ENCODE peak calls at places on chromosomes 5 and 9, in nine cellular contexts. D is NCI-H1417; K is CD8-positive, alpha-beta T cell; Q is stimulated activated CD4-positive, alpha-beta T cell treated with anti-CD3 and anti-CD28 coated beads, Interleukin-2, amount 100 ng/mL, for 48 hours; L is posterior cingulate gyrus; Z is left lobe of liver; H is AG20443; E is thoracic aorta; J is germinal center. C is an unnamed sample.

GRCh38 chr9:13266172-13266571 is 13.3 kb downstream of the MPDZ start:
- DNase-seq in L (no peak), H (peak), D (no peak), E (no peak), J (no peak), Q (no peak), K (no peak), Z (no peak), C (no peak)

GRCh38 chr9:133997584-133997983 is 5.5 kb upstream of the VAV2 start:
- DNase-seq in K (no peak), D (no peak), Q (no peak), E (no peak), H (no peak), J (no peak), Z (no peak), L (no peak), C (no peak)

GRCh38 chr9:106921341-106921899 is 58.5 kb downstream of the ZNF462 start:
- DNase-seq in H (peak), D (peak), J (no peak), K (no peak), Z (no peak), L (peak), Q (no peak), E (no peak), C (no peak)

GRCh38 chr9:113537227-113537810 is 73.8 kb downstream of the RGS3 start:
- DNase-seq in J (no peak), K (no peak), Q (no peak), L (peak), D (no peak), Z (no peak), H (no peak), E (no peak), C (no peak)

GRCh38 chr5:154302181-154302580 is 111.6 kb downstream of the GALNT10 start:
- DNase-seq in J (no peak), D (no peak), E (no peak), Z (peak), L (peak), K (no peak), Q (no peak), H (no peak), C (no peak)

GRCh38 chr5:112210430-112211005 is 208.6 kb downstream of the EPB41L4A start:
- DNase-seq in D (peak), K (no peak), L (peak), Z (no peak), J (no peak), E (peak), Q (no peak), H (peak), C (no peak)

GRCh38 chr5:181221792-181222629 is 1.1 kb upstream of the TRIM41 start:
- DNase-seq in J (peak), E (peak), D (no peak), H (peak), Z (peak), L (peak), K (peak), Q (peak), C (peak)

GRCh38 chr9:95087659-95088242 is 229.8 kb downstream of the FANCC start:
- DNase-seq in J (no peak), Z (no peak), E (no peak), D (no peak), K (no peak), Q (no peak), H (no peak), L (peak), C (no peak)

GRCh38 chr9:78386746-78387145 is 89.8 kb downstream of the PSAT1 start:
- DNase-seq in H (no peak), Z (no peak), J (no peak), E (no peak), K (no peak), Q (no peak), D (no peak), L (no peak), C (no peak)

GRCh38 chr5:134917070-134917831 is 12.3 kb downstream of the PCBD2 start:
- DNase-seq in L (no peak), D (peak), K (no peak), H (no peak), J (peak), E (no peak), Q (no peak), Z (no peak), C (no peak)

GRCh38 chr5:151617841-151618710 is 26.9 kb upstream of the FAT2 start:
- DNase-seq in J (no peak), L (no peak), D (no peak), K (no peak), Q (no peak), Z (no peak), H (no peak), E (no peak), C (no peak)

GRCh38 chr5:168987540-168988300 is 313.2 kb downstream of the SLIT3 start:
- DNase-seq in Z (peak), L (peak), H (peak), K (peak), J (peak), D (peak), E (peak), Q (peak), C (peak)

GRCh38 chr5:113487779-113488644 is at the start of gene MCC:
- DNase-seq in Q (peak), H (peak), J (peak), K (peak), Z (no peak), E (no peak), D (peak), L (peak), C (peak)

GRCh38 chr9:76916231-76916630 is 10.3 kb upstream of the PRUNE2 start:
- DNase-seq in D (peak), L (no peak), Z (no peak), Q (no peak), H (no peak), J (no peak), E (no peak), K (no peak), C (no peak)

GRCh38 chr5:181160144-181160754 is 12.9 kb downstream of the OR2V2 start:
- DNase-seq in L (peak), H (peak), Z (no peak), K (peak), J (peak), E (no peak), D (peak), Q (peak), C (peak)

GRCh38 chr5:140148508-140148907 is 22.8 kb downstream of the IGIP start:
- DNase-seq in D (no peak), K (peak), J (no peak), H (peak), L (no peak), E (no peak), Z (peak), Q (no peak), C (no peak)

GRCh38 chr9:3497406-3497805 is 28.4 kb downstream of the RFX3 start:
- DNase-seq in J (no peak), Q (no peak), K (no peak), Z (no peak), H (peak), E (no peak), D (no peak), L (no peak), C (no peak)

GRCh38 chr5:146426853-146427618 is 20.1 kb upstream of the TCERG1 start:
- DNase-seq in Q (no peak), D (peak), Z (no peak), H (peak), K (no peak), L (no peak), E (no peak), J (peak), C (peak)

GRCh38 chr5:179866241-179867078 is 7.8 kb upstream of the MRNIP start:
- DNase-seq in E (no peak), H (peak), J (peak), Z (no peak), Q (peak), L (no peak), D (peak), K (no peak), C (no peak)

GRCh38 chr5:173882632-173883031 is 5.5 kb upstream of the CPEB4 start:
- DNase-seq in H (no peak), D (no peak), L (no peak), Z (no peak), Q (no peak), K (no peak), E (no peak), J (no peak), C (no peak)

GRCh38 chr9:98227883-98228282 is 27.6 kb downstream of the TBC1D2 start:
- DNase-seq in E (no peak), H (no peak), D (no peak), Z (peak), K (no peak), L (no peak), J (no peak), Q (no peak), C (no peak)

GRCh38 chr9:116156621-116157314 is 3.2 kb downstream of the PAPPA start:
- DNase-seq in E (peak), D (peak), L (no peak), Q (no peak), K (no peak), J (no peak), H (peak), Z (no peak), C (peak)

GRCh38 chr5:2757563-2758311 is 6.3 kb upstream of the IRX2 start:
- DNase-seq in Q (no peak), E (no peak), D (no peak), K (no peak), J (no peak), H (peak), Z (no peak), L (no peak), C (no peak)

GRCh38 chr5:33824516-33825195 is 67.1 kb downstream of the ADAMTS12 start:
- DNase-seq in H (peak), D (no peak), E (no peak), Q (no peak), Z (no peak), L (no peak), J (no peak), K (no peak), C (no peak)

GRCh38 chr9:130940693-130941576 is 1.9 kb upstream of the FIBCD1 start:
- DNase-seq in H (peak), Z (peak), D (peak), Q (peak), K (peak), E (no peak), L (peak), J (peak), C (peak)

GRCh38 chr5:112863549-112863948 is 2.5 kb downstream of the SRP19 start:
- DNase-seq in K (no peak), D (no peak), J (no peak), H (no peak), E (no peak), Z (peak), Q (no peak), L (peak), C (no peak)

GRCh38 chr5:66247176-66247960 is 103.3 kb downstream of the SREK1 start:
- DNase-seq in H (peak), L (no peak), J (no peak), Q (no peak), E (no peak), Z (no peak), K (no peak), D (no peak), C (no peak)

GRCh38 chr9:99472240-99472915 is 250.3 kb downstream of the SEC61B start:
- DNase-seq in Z (no peak), Q (no peak), K (no peak), L (no peak), E (no peak), H (no peak), J (no peak), D (no peak), C (no peak)

GRCh38 chr5:144144956-144145751 is 25.3 kb downstream of the YIPF5 start:
- DNase-seq in K (no peak), H (no peak), E (no peak), Z (no peak), Q (no peak), D (peak), J (no peak), L (no peak), C (no peak)

GRCh38 chr5:60701317-60701988 is 1.5 kb upstream of the DEPDC1B start:
- DNase-seq in Q (no peak), E (no peak), K (no peak), L (no peak), J (no peak), H (no peak), D (peak), Z (no peak), C (no peak)

GRCh38 chr9:86185872-86186271 is 73.6 kb downstream of the C9orf153 start:
- DNase-seq in L (peak), Z (no peak), E (no peak), Q (no peak), H (no peak), D (no peak), J (no peak), K (no peak), C (no peak)